ENCODE peak calls at places on chromosomes 13 and 19, in nine cellular contexts. F is neuronal stem cell, E is aorta, Q is coronary artery, U is SK-N-SH, I is cardiac muscle cell, R is heart right ventricle, J is heart left ventricle, O is GM23248. W is an unnamed sample.

GRCh38 chr19:42272989-42273406 is 3.9 kb downstream of the CIC start:
- DNase-seq in F (no peak), O (no peak), E (no peak), I (no peak), Q (peak), U (no peak), J (no peak), R (no peak), W (no peak)

GRCh38 chr19:23992348-23992747 is 77.7 kb downstream of the ZNF726 start:
- DNase-seq in Q (no peak), U (no peak), E (no peak), J (no peak), R (no peak), F (no peak), O (no peak), I (no peak), W (no peak)

GRCh38 chr13:51287758-51288157 is 51.7 kb upstream of the SERPINE3 start:
- DNase-seq in J (no peak), F (no peak), E (no peak), I (no peak), Q (peak), R (no peak), O (no peak), U (no peak), W (no peak)

GRCh38 chr13:36332986-36333385 is 13.2 kb downstream of the SPART start:
- DNase-seq in E (no peak), R (no peak), J (no peak), Q (no peak), F (no peak), I (peak), O (peak), U (no peak), W (peak)

GRCh38 chr13:97160421-97160820 is 61.7 kb upstream of the MBNL2 start:
- DNase-seq in U (no peak), I (no peak), O (no peak), Q (no peak), F (no peak), R (no peak), E (no peak), J (no peak), W (no peak)

GRCh38 chr13:98267080-98267912 is 90.2 kb upstream of the RNF113B start:
- DNase-seq in E (no peak), Q (no peak), I (peak), F (no peak), U (no peak), R (no peak), J (no peak), O (peak), W (peak)

GRCh38 chr13:102648046-102648445 is 46.8 kb downstream of the METTL21C start:
- DNase-seq in O (no peak), F (no peak), I (no peak), R (no peak), Q (no peak), U (no peak), E (no peak), J (no peak), W (peak)

GRCh38 chr19:12868540-12869112 is 12.6 kb downstream of the DNASE2 start:
- DNase-seq in I (no peak), J (no peak), R (no peak), F (no peak), E (no peak), U (peak), O (peak), Q (no peak), W (no peak)

GRCh38 chr19:48696353-48697010 is 711 bp downstream of the FUT2 start:
- DNase-seq in J (no peak), O (peak), I (no peak), R (no peak), F (no peak), E (no peak), Q (no peak), U (no peak), W (no peak)

GRCh38 chr19:4523306-4524110 is 5.2 kb upstream of the PLIN4 start:
- DNase-seq in Q (no peak), J (peak), U (peak), I (peak), O (peak), F (no peak), E (no peak), R (peak), W (no peak)

GRCh38 chr19:19053508-19054314 is 10.1 kb upstream of the SLC25A42 start:
- DNase-seq in U (peak), F (peak), E (peak), Q (no peak), J (peak), I (peak), R (peak), O (peak), W (no peak)

GRCh38 chr19:11345122-11345752 is 831 bp downstream of the TMEM205 start:
- DNase-seq in I (no peak), F (no peak), U (peak), R (no peak), O (peak), Q (no peak), E (no peak), J (no peak), W (no peak)

GRCh38 chr13:48235100-48235813 is 2.3 kb downstream of the ITM2B start:
- DNase-seq in J (no peak), F (no peak), U (peak), R (no peak), I (peak), O (peak), E (no peak), Q (no peak), W (peak)

DNA sequence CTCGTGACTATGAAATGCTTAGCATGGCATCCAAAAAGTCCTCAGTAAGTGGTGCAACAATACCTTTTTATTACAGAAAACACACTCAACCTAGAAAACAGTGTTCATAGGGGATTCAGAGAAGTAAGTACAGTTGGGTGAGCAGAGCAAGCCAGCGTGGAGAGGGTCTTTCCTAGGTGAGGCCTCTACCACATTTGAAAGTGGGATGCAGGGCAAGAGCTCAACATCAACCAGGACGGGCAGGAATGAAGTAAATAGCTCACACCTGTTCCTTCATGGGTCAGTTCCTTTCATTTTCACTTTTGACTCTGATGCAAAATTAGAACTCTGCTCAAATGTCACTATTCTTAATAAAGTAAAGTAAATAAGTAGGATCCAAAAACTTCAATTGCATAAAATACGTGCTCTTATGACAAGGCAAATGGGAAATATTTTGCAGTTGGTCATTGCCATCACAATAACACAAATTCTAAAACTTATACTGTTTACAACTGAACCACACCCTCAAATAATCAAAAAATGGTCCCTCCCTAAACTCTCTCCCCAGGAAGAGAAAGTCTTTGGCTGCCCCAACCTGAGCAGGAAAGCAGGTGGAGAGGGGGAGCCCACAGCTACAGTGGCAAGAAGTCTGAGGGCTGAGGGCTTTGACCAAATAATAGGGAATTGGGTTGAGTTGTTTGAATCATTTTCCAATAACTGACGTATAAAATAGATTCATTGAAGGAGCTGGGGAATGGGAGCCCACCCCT is 20.2 kb downstream of the CHAMP1 start:
- DNase-seq in O (no peak), I (no peak), E (no peak), U (no peak), R (no peak), F (no peak), Q (no peak), J (no peak), W (no peak)
- H3K4me3 ChIP-seq in O (no peak), I (no peak), E (no peak), U (no peak), R (no peak), F (no peak), Q (no peak), J (no peak), W (no peak)

DNA sequence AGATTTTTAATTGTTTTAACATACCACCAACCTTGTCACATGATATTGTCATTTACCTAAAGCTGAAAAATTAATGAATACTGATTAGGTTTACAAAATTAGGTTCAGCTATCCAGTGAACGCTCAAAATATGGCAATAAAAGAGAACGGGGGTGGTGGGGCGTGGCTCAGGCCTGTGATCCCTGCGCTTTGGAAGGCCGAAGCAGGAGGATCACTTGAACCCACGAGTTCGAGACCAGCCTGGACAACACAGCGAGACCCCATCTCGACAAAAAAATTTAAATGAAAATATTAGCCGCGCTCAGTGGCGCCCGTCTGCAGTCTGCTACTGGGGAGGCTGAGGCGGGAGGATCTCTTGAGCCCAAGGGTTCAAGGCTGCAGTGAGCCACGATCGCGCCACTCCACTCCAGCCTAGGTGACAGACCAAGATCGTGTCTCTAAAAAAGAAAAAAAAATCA is 516 bp upstream of the FAM32A start:
- DNase-seq in J (no peak), E (no peak), I (no peak), F (no peak), O (no peak), Q (no peak), U (no peak), R (no peak), W (no peak)
- H3K27ac ChIP-seq in J (peak), E (no peak), I (no peak), F (no peak), O (no peak), Q (no peak), U (peak), R (peak), W (no peak)

GRCh38 chr13:28394422-28394821 is 100.5 kb downstream of the FLT1 start:
- DNase-seq in R (no peak), J (no peak), O (peak), F (no peak), Q (no peak), E (no peak), I (no peak), U (no peak), W (no peak)

GRCh38 chr13:28401303-28402056 is 93.4 kb downstream of the FLT1 start:
- DNase-seq in E (no peak), Q (no peak), J (no peak), U (no peak), R (no peak), O (peak), F (no peak), I (peak), W (peak)

GRCh38 chr13:28392428-28392827 is 102.5 kb downstream of the FLT1 start:
- DNase-seq in F (no peak), U (peak), R (no peak), J (no peak), I (peak), O (peak), Q (no peak), E (no peak), W (no peak)

GRCh38 chr13:28392896-28393295 is 102.0 kb downstream of the FLT1 start:
- DNase-seq in I (no peak), O (peak), F (no peak), U (no peak), Q (no peak), R (no peak), E (no peak), J (no peak), W (no peak)

GRCh38 chr13:28396053-28396452 is 98.9 kb downstream of the FLT1 start:
- DNase-seq in O (no peak), I (peak), R (no peak), U (no peak), J (no peak), F (no peak), Q (no peak), E (no peak), W (no peak)
- H3K4me3 ChIP-seq in O (no peak), I (no peak), R (no peak), U (no peak), J (no peak), F (no peak), Q (no peak), E (no peak), W (no peak)

DNA sequence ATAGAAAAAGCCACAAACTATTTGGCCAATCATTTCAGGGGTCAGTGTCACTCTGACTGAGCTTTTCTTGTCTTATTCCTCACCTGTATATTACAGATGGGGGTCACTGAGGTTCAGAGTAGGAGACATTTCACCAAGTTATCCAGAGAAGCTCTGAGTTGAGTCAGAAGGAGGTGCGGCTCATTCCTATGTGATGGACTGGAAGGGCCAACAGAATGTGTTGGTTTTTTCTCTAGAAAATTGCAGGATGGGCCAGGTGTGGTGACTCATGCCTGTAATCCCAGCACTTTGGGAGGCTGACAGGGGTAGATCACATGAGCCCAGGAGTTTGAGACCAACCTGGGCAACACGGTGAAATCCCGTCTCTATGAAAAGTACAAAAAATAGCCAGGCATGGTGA is 24.5 kb upstream of the ZNF83 start:
- DNase-seq in Q (no peak), O (no peak), R (no peak), U (no peak), J (no peak), F (no peak), E (no peak), I (no peak), W (peak)
- H3K27ac ChIP-seq in Q (no peak), O (no peak), R (no peak), U (no peak), J (no peak), F (no peak), E (no peak), I (no peak), W (peak)

GRCh38 chr19:2610637-2611482 is 91.6 kb downstream of the GNG7 start:
- DNase-seq in I (peak), F (peak), E (peak), U (peak), J (peak), O (peak), R (peak), Q (peak), W (peak)
- H3K4me3 ChIP-seq in I (peak), F (peak), E (peak), U (peak), J (peak), O (peak), R (peak), Q (peak), W (peak)

W was measured in mammary epithelial cell.